ENCODE peak calls at places on chromosome 6, in six cellular contexts. One of them, this sample, is unnamed.

GRCh38 chr6:131787955-131788712 is 19.7 kb upstream of the ENPP1 start:
- DNase-seq in cardiac muscle cell: no peak
- DNase-seq in esophagus muscularis mucosa: no peak
- DNase-seq in ascending aorta: no peak
- DNase-seq in bronchial epithelial cell: no peak
- DNase-seq in CD8-positive, alpha-beta T cell: no peak
- DNase-seq in this sample: no peak

GRCh38 chr6:169101981-169102380 is 151.7 kb downstream of the THBS2 start:
- DNase-seq in cardiac muscle cell: peak; percentile 8
- DNase-seq in esophagus muscularis mucosa: no peak
- DNase-seq in ascending aorta: no peak
- DNase-seq in bronchial epithelial cell: no peak
- DNase-seq in CD8-positive, alpha-beta T cell: no peak
- DNase-seq in this sample: no peak

GRCh38 chr6:84671188-84671587 is 93.2 kb downstream of the TBX18 start:
- DNase-seq in cardiac muscle cell: no peak
- DNase-seq in esophagus muscularis mucosa: no peak
- DNase-seq in ascending aorta: no peak
- DNase-seq in bronchial epithelial cell: no peak
- DNase-seq in CD8-positive, alpha-beta T cell: no peak
- DNase-seq in this sample: peak; percentile 45

GRCh38 chr6:35158520-35158919 is 17.4 kb upstream of the TCP11 start:
- DNase-seq in cardiac muscle cell: peak; percentile 40
- DNase-seq in esophagus muscularis mucosa: no peak
- DNase-seq in ascending aorta: no peak
- DNase-seq in bronchial epithelial cell: no peak
- DNase-seq in CD8-positive, alpha-beta T cell: no peak
- DNase-seq in this sample: no peak

GRCh38 chr6:130693944-130694343 is 133.3 kb upstream of the SMLR1 start:
- DNase-seq in cardiac muscle cell: no peak
- DNase-seq in esophagus muscularis mucosa: no peak
- DNase-seq in ascending aorta: no peak
- DNase-seq in bronchial epithelial cell: no peak
- DNase-seq in CD8-positive, alpha-beta T cell: no peak
- DNase-seq in this sample: no peak

GRCh38 chr6:166008441-166009369 is 158.9 kb downstream of the TBXT start:
- DNase-seq in cardiac muscle cell: peak; percentile 84
- DNase-seq in esophagus muscularis mucosa: peak; percentile 89
- DNase-seq in ascending aorta: no peak
- DNase-seq in bronchial epithelial cell: no peak
- DNase-seq in CD8-positive, alpha-beta T cell: no peak
- DNase-seq in this sample: peak; percentile 47

GRCh38 chr6:26156850-26157149 is 69.6 kb downstream of the HFE start:
- DNase-seq in cardiac muscle cell: no peak
- DNase-seq in esophagus muscularis mucosa: no peak
- DNase-seq in ascending aorta: no peak
- DNase-seq in bronchial epithelial cell: no peak
- DNase-seq in CD8-positive, alpha-beta T cell: no peak
- DNase-seq in this sample: no peak

GRCh38 chr6:131080084-131080483 is 17.0 kb upstream of the EPB41L2 start:
- DNase-seq in cardiac muscle cell: no peak
- DNase-seq in esophagus muscularis mucosa: no peak
- DNase-seq in ascending aorta: no peak
- DNase-seq in bronchial epithelial cell: no peak
- DNase-seq in CD8-positive, alpha-beta T cell: no peak
- DNase-seq in this sample: no peak

GRCh38 chr6:114142256-114142655 is 171.3 kb upstream of the HDAC2 start:
- DNase-seq in cardiac muscle cell: no peak
- DNase-seq in esophagus muscularis mucosa: no peak
- DNase-seq in ascending aorta: no peak
- DNase-seq in bronchial epithelial cell: no peak
- DNase-seq in CD8-positive, alpha-beta T cell: no peak
- DNase-seq in this sample: no peak

GRCh38 chr6:13461805-13462204 is 25.6 kb downstream of the GFOD1 start:
- DNase-seq in cardiac muscle cell: no peak
- DNase-seq in esophagus muscularis mucosa: no peak
- DNase-seq in ascending aorta: no peak
- DNase-seq in bronchial epithelial cell: peak; percentile 13
- DNase-seq in CD8-positive, alpha-beta T cell: no peak
- DNase-seq in this sample: no peak

GRCh38 chr6:147560670-147561069 is 52.2 kb downstream of the SAMD5 start:
- DNase-seq in cardiac muscle cell: no peak
- DNase-seq in esophagus muscularis mucosa: no peak
- DNase-seq in ascending aorta: no peak
- DNase-seq in bronchial epithelial cell: no peak
- DNase-seq in CD8-positive, alpha-beta T cell: no peak
- DNase-seq in this sample: no peak

GRCh38 chr6:167795874-167796667 is 30.6 kb upstream of the AFDN start:
- DNase-seq in cardiac muscle cell: no peak
- DNase-seq in esophagus muscularis mucosa: peak; percentile 87
- DNase-seq in ascending aorta: no peak
- DNase-seq in bronchial epithelial cell: no peak
- DNase-seq in CD8-positive, alpha-beta T cell: no peak
- DNase-seq in this sample: no peak

GRCh38 chr6:83378621-83379388 is 52.0 kb downstream of the ME1 start:
- DNase-seq in cardiac muscle cell: peak; percentile 63
- DNase-seq in esophagus muscularis mucosa: no peak
- DNase-seq in ascending aorta: no peak
- DNase-seq in bronchial epithelial cell: peak; percentile 26
- DNase-seq in CD8-positive, alpha-beta T cell: no peak
- DNase-seq in this sample: peak; percentile 74

GRCh38 chr6:108113557-108114519 is 39.3 kb upstream of the OSTM1 start:
- DNase-seq in cardiac muscle cell: peak; percentile 72
- DNase-seq in esophagus muscularis mucosa: no peak
- DNase-seq in ascending aorta: no peak
- DNase-seq in bronchial epithelial cell: peak; percentile 39
- DNase-seq in CD8-positive, alpha-beta T cell: no peak
- DNase-seq in this sample: no peak

GRCh38 chr6:87832025-87832825 is 130.2 kb upstream of the AKIRIN2 start:
- DNase-seq in cardiac muscle cell: peak; percentile 39
- DNase-seq in esophagus muscularis mucosa: no peak
- DNase-seq in ascending aorta: no peak
- DNase-seq in bronchial epithelial cell: peak; percentile 57
- DNase-seq in CD8-positive, alpha-beta T cell: no peak
- DNase-seq in this sample: peak; percentile 41

GRCh38 chr6:128069180-128069579 is 168.3 kb upstream of the THEMIS start:
- DNase-seq in cardiac muscle cell: peak; percentile 61
- DNase-seq in esophagus muscularis mucosa: no peak
- DNase-seq in ascending aorta: no peak
- DNase-seq in bronchial epithelial cell: no peak
- DNase-seq in CD8-positive, alpha-beta T cell: no peak
- DNase-seq in this sample: no peak

GRCh38 chr6:132465530-132466485 is 47.1 kb downstream of the STX7 start:
- DNase-seq in cardiac muscle cell: no peak
- DNase-seq in esophagus muscularis mucosa: no peak
- DNase-seq in ascending aorta: no peak
- DNase-seq in bronchial epithelial cell: no peak
- DNase-seq in CD8-positive, alpha-beta T cell: no peak
- DNase-seq in this sample: no peak

GRCh38 chr6:14721103-14721758 is 524.6 kb upstream of the JARID2 start:
- DNase-seq in cardiac muscle cell: peak; percentile 76
- DNase-seq in esophagus muscularis mucosa: no peak
- DNase-seq in ascending aorta: no peak
- DNase-seq in bronchial epithelial cell: peak; percentile 61
- DNase-seq in CD8-positive, alpha-beta T cell: no peak
- DNase-seq in this sample: no peak

GRCh38 chr6:111874030-111874425 is 776 bp upstream of the FYN start:
- DNase-seq in cardiac muscle cell: peak; percentile 27
- DNase-seq in esophagus muscularis mucosa: no peak
- DNase-seq in ascending aorta: no peak
- DNase-seq in bronchial epithelial cell: no peak
- DNase-seq in CD8-positive, alpha-beta T cell: peak; percentile 37
- DNase-seq in this sample: no peak

GRCh38 chr6:27592481-27593199 is 119.7 kb upstream of the ZNF184 start:
- DNase-seq in cardiac muscle cell: peak; percentile 74
- DNase-seq in esophagus muscularis mucosa: no peak
- DNase-seq in ascending aorta: no peak
- DNase-seq in bronchial epithelial cell: peak; percentile 87
- DNase-seq in CD8-positive, alpha-beta T cell: no peak
- DNase-seq in this sample: peak; percentile 38

GRCh38 chr6:88365230-88365629 is 199.1 kb upstream of the CNR1 start:
- DNase-seq in cardiac muscle cell: no peak
- DNase-seq in esophagus muscularis mucosa: no peak
- DNase-seq in ascending aorta: no peak
- DNase-seq in bronchial epithelial cell: no peak
- DNase-seq in CD8-positive, alpha-beta T cell: no peak
- DNase-seq in this sample: no peak

GRCh38 chr6:27617700-27618689 is 145.1 kb upstream of the ZNF184 start:
- DNase-seq in cardiac muscle cell: peak; percentile 70
- DNase-seq in esophagus muscularis mucosa: no peak
- DNase-seq in ascending aorta: no peak
- DNase-seq in bronchial epithelial cell: peak; percentile 58
- DNase-seq in CD8-positive, alpha-beta T cell: no peak
- DNase-seq in this sample: no peak

GRCh38 chr6:148457137-148457842 is 114.7 kb downstream of the SASH1 start:
- DNase-seq in cardiac muscle cell: peak; percentile 24
- DNase-seq in esophagus muscularis mucosa: no peak
- DNase-seq in ascending aorta: no peak
- DNase-seq in bronchial epithelial cell: no peak
- DNase-seq in CD8-positive, alpha-beta T cell: no peak
- DNase-seq in this sample: no peak

GRCh38 chr6:125944434-125944816 is 12.1 kb upstream of the HINT3 start:
- DNase-seq in cardiac muscle cell: peak; percentile 91
- DNase-seq in esophagus muscularis mucosa: no peak
- DNase-seq in ascending aorta: no peak
- DNase-seq in bronchial epithelial cell: peak; percentile 82
- DNase-seq in CD8-positive, alpha-beta T cell: no peak
- DNase-seq in this sample: peak; percentile 42

GRCh38 chr6:136774228-136775041 is 17.8 kb downstream of the MAP3K5 start:
- DNase-seq in cardiac muscle cell: peak; percentile 82
- DNase-seq in esophagus muscularis mucosa: no peak
- DNase-seq in ascending aorta: no peak
- DNase-seq in bronchial epithelial cell: peak; percentile 91
- DNase-seq in CD8-positive, alpha-beta T cell: no peak
- DNase-seq in this sample: no peak

GRCh38 chr6:1070085-1070521 is 241.8 kb upstream of the FOXQ1 start:
- DNase-seq in cardiac muscle cell: peak; percentile 24
- DNase-seq in esophagus muscularis mucosa: no peak
- DNase-seq in ascending aorta: no peak
- DNase-seq in bronchial epithelial cell: no peak
- DNase-seq in CD8-positive, alpha-beta T cell: no peak
- DNase-seq in this sample: no peak

GRCh38 chr6:169495601-169496000 is 206.2 kb downstream of the WDR27 start:
- DNase-seq in cardiac muscle cell: peak; percentile 54
- DNase-seq in esophagus muscularis mucosa: no peak
- DNase-seq in ascending aorta: no peak
- DNase-seq in bronchial epithelial cell: no peak
- DNase-seq in CD8-positive, alpha-beta T cell: no peak
- DNase-seq in this sample: no peak

GRCh38 chr6:106204961-106205360 is 118.8 kb downstream of the PRDM1 start:
- DNase-seq in cardiac muscle cell: no peak
- DNase-seq in esophagus muscularis mucosa: no peak
- DNase-seq in ascending aorta: no peak
- DNase-seq in bronchial epithelial cell: no peak
- DNase-seq in CD8-positive, alpha-beta T cell: no peak
- DNase-seq in this sample: no peak

GRCh38 chr6:131937219-131937618 is 14.0 kb downstream of the CCN2 start:
- DNase-seq in cardiac muscle cell: peak; percentile 32
- DNase-seq in esophagus muscularis mucosa: no peak
- DNase-seq in ascending aorta: no peak
- DNase-seq in bronchial epithelial cell: no peak
- DNase-seq in CD8-positive, alpha-beta T cell: no peak
- DNase-seq in this sample: no peak

GRCh38 chr6:56483929-56484328 is 158.8 kb downstream of the DST start:
- DNase-seq in cardiac muscle cell: no peak
- DNase-seq in esophagus muscularis mucosa: no peak
- DNase-seq in ascending aorta: no peak
- DNase-seq in bronchial epithelial cell: peak; percentile 42
- DNase-seq in CD8-positive, alpha-beta T cell: no peak
- DNase-seq in this sample: no peak
- H3K36me3 ChIP-seq in cardiac muscle cell: peaks cover 37% of the 10 kb centered on the region
- H3K36me3 ChIP-seq in esophagus muscularis mucosa: peaks cover 27% of the 10 kb centered on the region
- H3K36me3 ChIP-seq in ascending aorta: peaks cover 73% of the 10 kb centered on the region
- H3K36me3 ChIP-seq in bronchial epithelial cell: peaks cover 6% of the 10 kb centered on the region
- H3K36me3 ChIP-seq in CD8-positive, alpha-beta T cell: no peaks in the 10 kb centered on the region
- H3K36me3 ChIP-seq in this sample: peaks cover 69% of the 10 kb centered on the region

GRCh38 chr6:158194487-158195280 is 26.5 kb downstream of the GTF2H5 start:
- DNase-seq in cardiac muscle cell: no peak
- DNase-seq in esophagus muscularis mucosa: no peak
- DNase-seq in ascending aorta: no peak
- DNase-seq in bronchial epithelial cell: no peak
- DNase-seq in CD8-positive, alpha-beta T cell: no peak
- DNase-seq in this sample: no peak
- H3K4me3 ChIP-seq in cardiac muscle cell: no peak overlapping the region
- H3K4me3 ChIP-seq in esophagus muscularis mucosa: no peak overlapping the region
- H3K4me3 ChIP-seq in ascending aorta: no peak overlapping the region
- H3K4me3 ChIP-seq in bronchial epithelial cell: no peak overlapping the region
- H3K4me3 ChIP-seq in CD8-positive, alpha-beta T cell: no peak overlapping the region
- H3K4me3 ChIP-seq in this sample: no peak overlapping the region

GRCh38 chr6:98831057-98832031 is 3.0 kb upstream of the POU3F2 start:
- DNase-seq in cardiac muscle cell: no peak
- DNase-seq in esophagus muscularis mucosa: no peak
- DNase-seq in ascending aorta: no peak
- DNase-seq in bronchial epithelial cell: no peak
- DNase-seq in CD8-positive, alpha-beta T cell: no peak
- DNase-seq in this sample: no peak
- H3K27me3 ChIP-seq in cardiac muscle cell: peaks cover 92% of the 10 kb centered on the region
- H3K27me3 ChIP-seq in esophagus muscularis mucosa: peaks cover 97% of the 10 kb centered on the region
- H3K27me3 ChIP-seq in ascending aorta: peaks cover 41% of the 10 kb centered on the region
- H3K27me3 ChIP-seq in bronchial epithelial cell: peaks cover 72% of the 10 kb centered on the region
- H3K27me3 ChIP-seq in CD8-positive, alpha-beta T cell: peaks cover 49% of the 10 kb centered on the region
- H3K27me3 ChIP-seq in this sample: peaks cover 90% of the 10 kb centered on the region

DNA sequence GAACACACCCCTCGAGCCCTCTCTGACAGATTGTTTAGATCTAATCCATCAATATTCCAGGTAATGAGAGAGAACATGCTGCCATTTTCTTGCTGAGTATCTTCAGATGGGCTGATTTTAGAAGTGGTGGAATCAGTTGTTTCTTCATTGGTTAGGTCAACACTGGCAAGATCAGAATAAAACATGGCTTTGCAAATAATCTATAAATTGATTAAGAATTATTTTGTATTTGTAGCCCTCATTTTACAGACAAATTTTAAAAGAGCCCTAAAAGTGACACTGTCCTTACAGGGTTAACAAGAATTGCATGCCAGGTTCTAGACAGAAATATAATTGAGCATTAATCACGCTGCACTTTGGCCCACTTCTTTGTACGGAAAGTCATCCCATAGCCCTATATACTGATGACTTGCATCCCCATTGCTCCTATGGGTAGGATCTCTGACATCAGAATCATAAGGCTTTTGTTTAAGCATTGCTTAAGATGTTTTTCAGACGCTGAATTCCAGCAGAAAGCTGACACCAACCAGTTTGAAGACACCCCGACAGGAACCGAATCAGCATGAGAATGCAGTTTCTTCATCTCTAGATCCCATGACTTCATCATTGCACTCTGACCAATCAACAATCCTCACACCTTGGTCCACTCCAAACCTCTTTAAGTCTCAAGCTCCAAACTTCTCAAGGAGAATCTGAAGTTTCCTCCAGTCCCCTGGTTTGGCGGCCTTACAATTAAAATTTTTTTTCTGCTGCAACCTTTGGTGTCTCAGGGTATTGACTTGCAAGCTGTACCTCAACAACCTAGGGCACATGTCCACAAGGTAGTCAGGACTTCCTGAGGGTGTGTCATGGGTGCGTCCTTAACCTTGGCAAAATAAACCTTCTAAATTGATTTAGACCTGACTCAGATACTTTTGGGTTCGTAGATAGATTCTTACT is 7.9 kb downstream of the TDP2 start:
- DNase-seq in cardiac muscle cell: peak; percentile 79
- DNase-seq in esophagus muscularis mucosa: no peak
- DNase-seq in ascending aorta: no peak
- DNase-seq in bronchial epithelial cell: peak; percentile 89
- DNase-seq in CD8-positive, alpha-beta T cell: no peak
- DNase-seq in this sample: no peak
- H3K36me3 ChIP-seq in cardiac muscle cell: peaks cover 18% of the 10 kb centered on the region
- H3K36me3 ChIP-seq in esophagus muscularis mucosa: no peaks in the 10 kb centered on the region
- H3K36me3 ChIP-seq in ascending aorta: peaks cover 22% of the 10 kb centered on the region
- H3K36me3 ChIP-seq in bronchial epithelial cell: peaks cover 4% of the 10 kb centered on the region
- H3K36me3 ChIP-seq in CD8-positive, alpha-beta T cell: peaks cover 14% of the 10 kb centered on the region
- H3K36me3 ChIP-seq in this sample: peaks cover 47% of the 10 kb centered on the region